ENCODE peak calls at places on chromosome 19, in four cellular contexts. H is HepG2, X is K562, F is GM12878. T is an unnamed sample.

GRCh38 chr19:48741222-48741999 is 1.0 kb upstream of the RASIP1 start:
- DNase-seq in H (no peak), X (peak; percentile 96), F (no peak), T (peak; percentile 81)

GRCh38 chr19:49984491-49984890 is 23.5 kb upstream of the SIGLEC11 start:
- DNase-seq in H (no peak), X (no peak), F (no peak), T (no peak)

GRCh38 chr19:9155591-9155990 is 15.4 kb downstream of the ZNF317 start:
- DNase-seq in H (no peak), X (no peak), F (no peak), T (no peak)

GRCh38 chr19:35042056-35042730 is 672 bp downstream of the HPN start:
- DNase-seq in H (peak; percentile 89), X (no peak), F (no peak), T (no peak)

GRCh38 chr19:1814391-1814790 is 2.3 kb upstream of the ATP8B3 start:
- DNase-seq in H (no peak), X (no peak), F (no peak), T (no peak)

GRCh38 chr19:51131780-51132680 is 7.3 kb downstream of the SIGLEC9 start:
- DNase-seq in H (no peak), X (peak; percentile 67), F (no peak), T (peak; percentile 34)

GRCh38 chr19:53867225-53868090 is at the start of gene MYADM:
- DNase-seq in H (peak; percentile 98), X (peak; percentile 98), F (peak; percentile 21), T (peak; percentile 97)

GRCh38 chr19:38395381-38396127 is 7.1 kb downstream of the SPRED3 start:
- DNase-seq in H (no peak), X (no peak), F (no peak), T (no peak)

GRCh38 chr19:29771708-29772415 is 39.9 kb upstream of the CCNE1 start:
- DNase-seq in H (peak; percentile 41), X (peak; percentile 77), F (no peak), T (peak; percentile 86)
- TF ChIP-seq FOXM1 in H (no peak), X (no peak), F (no peak), T (no peak)

DNA sequence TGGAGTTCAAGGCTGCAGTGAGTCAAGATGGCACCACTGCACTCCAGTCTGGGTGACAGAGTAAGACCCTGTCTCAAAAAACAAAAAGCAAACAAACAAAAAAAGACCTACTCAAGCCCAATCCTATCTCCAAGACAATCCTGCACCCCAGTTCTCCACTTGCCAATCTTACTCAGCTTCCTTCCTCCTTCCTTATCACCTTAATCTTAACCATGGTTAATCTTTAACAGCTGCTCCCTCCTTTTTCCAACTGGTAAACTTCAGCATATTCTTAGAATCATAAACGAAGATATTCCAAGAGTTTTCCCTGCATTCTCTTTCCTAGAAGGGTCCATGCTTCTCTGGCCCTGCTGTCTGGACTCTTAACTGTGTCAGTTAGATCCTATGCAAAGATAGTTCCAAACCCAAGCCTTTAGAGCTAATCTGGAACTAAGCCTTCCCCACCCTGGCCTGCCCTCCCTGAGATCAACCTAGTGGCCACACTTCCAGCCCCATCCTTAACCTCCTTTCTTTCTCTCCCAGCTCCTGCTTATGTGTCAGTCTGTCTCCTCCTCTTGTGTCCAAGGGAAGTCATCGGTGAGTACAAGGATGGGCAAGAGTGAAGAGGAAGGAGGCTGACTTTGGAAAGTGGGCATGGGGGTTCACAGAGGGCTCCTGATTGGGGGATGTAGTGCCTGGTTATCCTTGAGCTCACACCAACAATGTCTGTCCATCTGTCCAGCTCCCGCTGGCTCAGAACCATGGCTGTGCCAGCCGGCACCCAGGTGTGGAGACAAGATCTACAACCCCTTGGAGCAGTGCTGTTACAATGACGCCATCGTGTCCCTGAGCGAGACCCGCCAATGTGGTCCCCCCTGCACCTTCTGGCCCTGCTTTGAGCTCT is 12.1 kb downstream of the IGFL2 start:
- DNase-seq in H (no peak), X (no peak), F (no peak), T (no peak)
- TF ChIP-seq TAF1 in H (no peak), X (no peak), F (no peak), T (no peak)

GRCh38 chr19:7528522-7529245 is 6.3 kb downstream of the MCOLN1 start:
- DNase-seq in H (no peak), X (no peak), F (no peak), T (no peak)
- TF ChIP-seq FOXM1 in H (no peak), X (no peak), F (no peak), T (no peak)

DNA sequence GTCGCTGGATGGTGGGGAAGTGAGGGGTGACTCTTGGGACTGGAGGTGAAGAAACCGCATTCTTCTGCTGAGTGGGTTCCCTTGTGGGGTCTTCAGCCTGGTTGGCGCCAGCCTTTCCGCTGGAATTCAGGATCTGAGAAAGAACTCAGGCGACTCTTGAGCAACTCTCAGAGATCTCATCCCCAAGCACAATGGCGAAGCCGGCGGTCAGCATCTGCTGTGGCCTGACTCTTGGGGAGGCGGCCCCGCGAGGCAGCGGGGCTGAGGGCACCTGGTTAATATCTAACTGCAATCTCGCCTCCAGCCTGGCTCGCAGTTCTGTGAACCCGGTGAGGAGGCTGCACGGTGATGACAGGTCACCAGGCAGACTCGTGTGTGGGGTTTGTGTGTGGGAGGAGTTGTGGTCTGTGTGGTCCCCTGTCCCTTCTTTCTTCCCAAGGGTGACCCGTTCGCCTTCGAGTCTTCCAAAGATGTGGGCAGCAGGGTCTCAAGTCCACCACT is 883 bp downstream of the ZNF441 start:
- DNase-seq in H (peak; percentile 72), X (peak; percentile 34), F (peak; percentile 31), T (peak; percentile 57)
- TF ChIP-seq TAF1 in H (no peak), X (no peak), F (no peak), T (no peak)

GRCh38 chr19:18108897-18109296 is 11.3 kb downstream of the MAST3 start:
- DNase-seq in H (no peak), X (no peak), F (no peak), T (no peak)

GRCh38 chr19:18110833-18111232 is 13.3 kb downstream of the MAST3 start:
- DNase-seq in H (no peak), X (no peak), F (no peak), T (no peak)

GRCh38 chr19:18109363-18109730 is 11.8 kb downstream of the MAST3 start:
- DNase-seq in H (peak; percentile 53), X (no peak), F (no peak), T (no peak)

GRCh38 chr19:18107235-18108083 is 9.9 kb downstream of the MAST3 start:
- DNase-seq in H (no peak), X (no peak), F (no peak), T (peak; percentile 21)

DNA sequence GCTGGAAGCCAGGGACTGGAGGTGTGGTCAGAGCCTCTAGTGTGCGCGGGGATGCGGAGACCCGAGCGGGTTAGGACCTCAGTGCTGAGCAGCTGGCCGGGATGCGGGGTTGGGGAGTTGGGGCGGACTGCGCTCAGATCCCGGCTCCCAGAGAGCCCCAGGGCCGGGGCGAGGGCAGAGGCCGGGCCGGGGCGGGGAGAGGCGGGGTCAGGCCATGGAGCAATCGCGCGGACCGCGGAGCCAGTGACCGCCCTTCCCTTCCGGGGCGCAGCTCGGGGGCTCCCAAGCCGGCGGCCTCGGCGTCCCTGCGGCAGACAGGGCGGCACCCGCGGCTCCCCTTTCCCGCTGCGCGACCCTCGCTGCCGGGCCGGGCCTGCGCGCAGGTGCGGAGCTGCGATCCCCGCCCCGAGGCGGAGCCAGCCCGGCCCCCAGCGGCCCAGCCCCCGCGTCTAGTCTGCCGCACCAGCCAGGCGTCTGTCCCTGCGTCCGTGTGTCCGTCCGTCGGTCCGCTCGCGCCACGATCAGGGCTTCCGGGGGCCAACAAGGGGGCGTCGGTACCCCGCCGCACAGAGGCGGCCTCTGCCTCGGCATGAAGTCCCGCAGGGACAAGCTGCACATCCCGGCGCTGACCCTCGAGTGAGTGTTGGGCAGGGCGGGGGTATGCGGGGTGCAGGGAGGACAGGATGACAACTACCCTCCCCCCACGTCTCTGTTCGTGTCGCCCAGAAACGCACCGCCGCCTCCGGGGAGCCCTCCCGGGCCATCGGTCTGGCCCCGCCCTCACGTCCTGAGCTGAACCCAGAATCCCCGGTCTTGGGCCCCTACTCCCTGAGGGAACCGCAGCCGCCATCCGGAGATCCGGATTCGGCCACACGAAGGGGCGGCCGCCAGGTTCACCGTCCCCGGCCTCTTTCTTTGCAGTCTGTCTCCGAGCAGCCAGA is 12.4 kb downstream of the MAST3 start:
- DNase-seq in H (peak; percentile 29), X (peak; percentile 81), F (no peak), T (peak; percentile 83)
- TF ChIP-seq FOXM1 in H (no peak), X (no peak), F (no peak), T (no peak)

DNA sequence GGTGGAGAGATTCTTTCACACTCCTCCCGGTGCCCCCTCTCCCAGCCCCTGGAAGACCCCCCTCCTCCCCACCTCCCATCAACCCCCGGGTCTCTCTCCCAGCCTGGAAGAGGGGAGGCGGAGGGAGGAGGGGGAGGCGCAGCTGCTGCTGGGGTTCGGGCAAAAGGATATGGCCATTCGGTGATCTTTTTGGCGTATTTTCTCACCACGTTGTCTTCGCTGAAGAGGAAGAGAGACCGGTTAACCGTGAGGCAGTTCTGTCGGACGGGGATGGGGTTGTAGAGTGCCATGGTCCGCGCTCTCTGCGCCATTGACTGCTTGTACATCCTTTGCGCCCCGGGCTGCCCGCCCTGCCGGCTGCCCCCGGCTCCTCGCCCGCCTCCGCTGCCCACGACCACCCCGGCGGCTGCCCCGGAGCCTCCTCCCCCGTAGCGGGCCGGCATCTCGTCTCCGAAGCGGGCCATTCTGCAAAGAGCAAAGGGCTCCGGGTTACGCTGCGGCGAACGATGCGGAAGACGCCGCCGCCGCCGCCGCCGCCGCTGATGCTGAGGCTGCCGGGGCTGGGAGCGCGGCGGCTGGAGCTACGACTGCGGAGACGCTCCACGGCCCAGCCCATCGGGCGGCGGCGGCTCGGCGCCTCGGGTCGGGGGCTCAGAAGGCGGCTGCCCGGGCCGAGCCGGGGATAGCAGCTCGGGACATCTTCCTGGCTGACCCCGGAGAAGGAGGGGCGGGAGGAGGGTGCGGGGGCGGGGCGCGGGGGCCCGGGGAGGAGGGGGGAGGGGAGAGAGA is at the start of gene CACNA1A:
- DNase-seq in H (no peak), X (no peak), F (no peak), T (peak; percentile 73)
- TF ChIP-seq TAF1 in H (no peak), X (no peak), F (no peak), T (no peak)

DNA sequence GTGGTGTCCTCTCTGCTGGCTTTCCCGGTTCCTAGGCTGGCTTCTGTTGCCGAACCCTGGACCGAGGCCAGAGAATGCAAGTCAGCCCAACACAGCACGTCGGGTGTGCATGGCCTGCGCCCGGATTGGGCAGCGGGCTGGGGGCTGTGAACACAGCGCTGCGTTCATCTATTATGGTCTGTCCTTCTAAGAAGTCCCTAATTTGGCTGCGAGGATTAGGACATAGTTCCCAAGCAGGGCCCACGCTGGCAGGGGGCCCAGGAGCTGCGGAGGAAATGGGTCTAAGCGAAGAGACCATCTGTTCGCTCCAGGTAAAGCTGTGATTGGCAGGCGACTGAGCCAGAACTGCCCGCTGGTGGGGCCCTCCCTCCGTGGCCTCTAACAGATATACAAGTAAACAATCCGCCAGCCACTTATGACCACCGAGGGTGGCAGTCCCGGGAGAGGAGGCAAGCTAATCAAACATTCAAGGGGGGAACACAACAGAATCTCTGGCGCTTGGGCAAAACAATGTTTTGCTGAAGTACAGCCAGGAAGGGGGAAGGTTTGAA is 6.0 kb downstream of the SYCE2 start:
- DNase-seq in H (peak; percentile 62), X (peak; percentile 21), F (no peak), T (peak; percentile 77)
- TF ChIP-seq FOXM1 in H (no peak), X (no peak), F (no peak), T (no peak)

GRCh38 chr19:43315851-43316250 is 37.6 kb upstream of the CD177 start:
- DNase-seq in H (no peak), X (peak; percentile 14), F (no peak), T (no peak)

GRCh38 chr19:43318796-43319314 is 34.6 kb upstream of the CD177 start:
- DNase-seq in H (no peak), X (no peak), F (no peak), T (no peak)

GRCh38 chr19:43313711-43314495 is 39.6 kb upstream of the CD177 start:
- DNase-seq in H (no peak), X (no peak), F (no peak), T (no peak)

GRCh38 chr19:43318203-43318602 is 35.3 kb upstream of the CD177 start:
- DNase-seq in H (no peak), X (no peak), F (no peak), T (no peak)

GRCh38 chr19:43316591-43317319 is 36.7 kb upstream of the CD177 start:
- DNase-seq in H (peak; percentile 56), X (peak; percentile 57), F (no peak), T (peak; percentile 44)
- TF ChIP-seq TAF1 in H (no peak), X (no peak), F (no peak), T (no peak)